ENCODE peak calls at places on chromosomes 11 and 22, in five cellular contexts. Y is chondrocyte, F is iPS DF 6.9, R is nucleus accumbens, M is neural progenitor cell. W is an unnamed sample.

GRCh38 chr22:31676700-31677099 is 14.7 kb upstream of the PISD start:
- DNase-seq in Y (peak; percentile 91), F (peak; percentile 71), M (peak; percentile 89), R (peak; percentile 84), W (peak; percentile 81)

GRCh38 chr22:33569547-33569946 is 350.7 kb downstream of the LARGE1 start:
- DNase-seq in Y (no peak), F (no peak), R (no peak), M (no peak), W (no peak)

GRCh38 chr22:27011717-27012116 is 354.3 kb downstream of the MIAT start:
- DNase-seq in F (no peak), M (no peak), Y (no peak), R (no peak), W (no peak)

GRCh38 chr22:17781319-17782031 is 7.2 kb upstream of the BID start:
- DNase-seq in M (no peak), R (no peak), F (no peak), Y (no peak), W (peak; percentile 73)

GRCh38 chr11:130710022-130710421 is 206.3 kb downstream of the SNX19 start:
- DNase-seq in F (no peak), Y (no peak), R (no peak), M (no peak), W (no peak)

GRCh38 chr11:72013765-72014711 is 15.3 kb downstream of the IL18BP start:
- DNase-seq in R (no peak), M (no peak), F (no peak), Y (no peak), W (no peak)

GRCh38 chr11:2539761-2540520 is 95.1 kb downstream of the KCNQ1 start:
- DNase-seq in R (no peak), M (peak; percentile 39), Y (peak; percentile 76), F (no peak), W (no peak)

GRCh38 chr11:43907028-43907966 is 26.7 kb downstream of the ALKBH3 start:
- DNase-seq in R (no peak), M (no peak), Y (no peak), F (no peak), W (no peak)

GRCh38 chr11:19279455-19279854 is 38.7 kb upstream of the E2F8 start:
- DNase-seq in Y (no peak), F (peak; percentile 37), M (no peak), R (no peak), W (peak; percentile 78)

GRCh38 chr11:100922116-100922515 is 207.5 kb downstream of the PGR start:
- DNase-seq in Y (no peak), M (no peak), F (no peak), R (no peak), W (no peak)

W was measured in NB4.